ENCODE peak calls at places on chromosomes 13 and 19, in nine cellular contexts. T is naive thymus-derived CD8-positive, alpha-beta T cell; J is CD8-positive, alpha-beta T cell; W is dermis microvascular lymphatic vessel endothelial cell; F is stromal cell of bone marrow; X is NCI-H1930; Y is CD14-positive monocyte; O is stimulated activated CD8-positive, alpha-beta memory T cell treated with anti-CD3 and anti-CD28 coated beads, Interleukin-4, amount 100 ng/mL, for 24 hours; Z is lower leg skin. H is an unnamed sample.

GRCh38 chr13:59425211-59425721 is 738.5 kb downstream of the DIAPH3 start:
- DNase-seq in W (no peak), T (no peak), Y (no peak), O (no peak), J (no peak), F (no peak), Z (no peak), X (no peak), H (peak; percentile 38)

GRCh38 chr19:9032136-9032626 is 22.0 kb upstream of the MUC16 start:
- DNase-seq in Y (no peak), T (no peak), J (no peak), O (no peak), Z (no peak), X (no peak), F (no peak), W (no peak), H (no peak)

GRCh38 chr19:53898680-53899341 is 10.3 kb upstream of the CACNG7 start:
- DNase-seq in F (no peak), Y (no peak), T (no peak), X (no peak), J (no peak), Z (no peak), W (no peak), O (no peak), H (no peak)

GRCh38 chr13:43195551-43195950 is 172.2 kb downstream of the DNAJC15 start:
- DNase-seq in J (no peak), O (no peak), T (no peak), X (no peak), Y (no peak), F (no peak), Z (no peak), W (no peak), H (no peak)

GRCh38 chr13:111044087-111044830 is 70.9 kb upstream of the ARHGEF7 start:
- DNase-seq in Z (peak; percentile 52), O (no peak), J (no peak), Y (no peak), X (no peak), W (no peak), F (no peak), T (no peak), H (no peak)

GRCh38 chr13:34246511-34246910 is 428.6 kb downstream of the RFC3 start:
- DNase-seq in O (no peak), Y (no peak), W (no peak), Z (no peak), F (no peak), J (no peak), T (no peak), X (no peak), H (no peak)

GRCh38 chr13:38743499-38743898 is 56.6 kb downstream of the FREM2 start:
- DNase-seq in W (no peak), O (no peak), Z (no peak), Y (no peak), F (no peak), T (no peak), X (no peak), J (no peak), H (no peak)

GRCh38 chr19:2164020-2164988 is 571 bp downstream of the DOT1L start:
- DNase-seq in Y (no peak), T (no peak), F (no peak), X (no peak), W (no peak), J (no peak), O (no peak), Z (peak; percentile 91), H (no peak)

GRCh38 chr19:38134538-38135149 is 89.4 kb downstream of the DPF1 start:
- DNase-seq in J (peak; percentile 32), Z (no peak), T (peak; percentile 14), Y (no peak), O (no peak), F (peak; percentile 19), W (peak; percentile 22), X (no peak), H (no peak)

GRCh38 chr13:28316841-28317240 is 178.1 kb downstream of the FLT1 start:
- DNase-seq in T (no peak), F (no peak), Y (no peak), Z (no peak), W (no peak), O (no peak), X (no peak), J (no peak), H (no peak)

GRCh38 chr19:4365341-4365740 is 22.0 kb downstream of the MPND start:
- DNase-seq in O (no peak), T (no peak), J (no peak), X (no peak), Y (no peak), F (no peak), Z (peak; percentile 89), W (no peak), H (no peak)

GRCh38 chr19:3136684-3137055 is 837 bp downstream of the GNA15 start:
- DNase-seq in O (no peak), F (no peak), X (no peak), T (no peak), Y (no peak), W (no peak), J (no peak), Z (no peak), H (no peak)

GRCh38 chr19:18477042-18477760 is 39.3 kb upstream of the ISYNA1 start:
- DNase-seq in X (no peak), Y (no peak), T (no peak), O (no peak), J (no peak), F (no peak), W (no peak), Z (no peak), H (no peak)

GRCh38 chr19:17557461-17557860 is 2.0 kb downstream of the COLGALT1 start:
- DNase-seq in X (no peak), F (no peak), O (no peak), W (no peak), J (no peak), Y (peak; percentile 85), T (no peak), Z (no peak), H (no peak)

GRCh38 chr13:110397445-110397844 is 90.4 kb downstream of the COL4A2 start:
- DNase-seq in X (no peak), Z (peak; percentile 85), O (no peak), Y (no peak), T (no peak), W (no peak), J (no peak), F (peak; percentile 75), H (no peak)

GRCh38 chr19:1063030-1063908 is 3.7 kb upstream of the ARHGAP45 start:
- DNase-seq in X (no peak), T (no peak), Z (no peak), O (no peak), F (no peak), Y (peak; percentile 92), J (peak; percentile 59), W (no peak), H (no peak)

GRCh38 chr19:18940791-18941627 is at the start of gene HOMER3:
- DNase-seq in W (no peak), X (peak; percentile 11), T (peak; percentile 72), F (peak; percentile 43), Z (peak; percentile 96), Y (peak; percentile 71), J (peak; percentile 80), O (peak; percentile 64), H (peak; percentile 19)

GRCh38 chr19:45999653-46000121 is 4.4 kb downstream of the CCDC61 start:
- DNase-seq in F (no peak), X (peak; percentile 24), W (no peak), Y (peak; percentile 53), Z (no peak), T (no peak), O (no peak), J (no peak), H (peak; percentile 26)

GRCh38 chr19:5022066-5022860 is 53.4 kb downstream of the KDM4B start:
- DNase-seq in Z (no peak), X (no peak), T (no peak), J (no peak), F (no peak), Y (no peak), W (no peak), O (no peak), H (no peak)

GRCh38 chr13:34521166-34521565 is 420.9 kb upstream of the NBEA start:
- DNase-seq in T (no peak), F (no peak), Y (no peak), O (no peak), W (no peak), X (no peak), J (no peak), Z (no peak), H (no peak)

GRCh38 chr13:66665991-66666390 is 564.1 kb downstream of the PCDH9 start:
- DNase-seq in J (no peak), Y (no peak), F (peak; percentile 96), T (no peak), Z (no peak), O (no peak), W (peak; percentile 2), X (no peak), H (peak; percentile 7)

GRCh38 chr13:52158629-52159158 is 703 bp downstream of the NEK3 start:
- DNase-seq in Y (no peak), W (no peak), Z (peak; percentile 88), O (no peak), T (no peak), X (no peak), J (no peak), F (peak; percentile 22), H (no peak)

GRCh38 chr19:38388310-38389100 is at the start of gene SPRED3:
- DNase-seq in F (no peak), Y (no peak), T (no peak), O (no peak), Z (no peak), J (no peak), X (peak; percentile 75), W (no peak), H (no peak)

GRCh38 chr19:3135961-3136683 is at the start of gene GNA15:
- DNase-seq in F (no peak), J (peak; percentile 35), Y (peak; percentile 79), X (no peak), Z (no peak), T (no peak), O (no peak), W (no peak), H (no peak)

GRCh38 chr19:38848299-38849146 is 1.3 kb downstream of the HNRNPL start:
- DNase-seq in T (no peak), F (no peak), Z (no peak), O (no peak), W (no peak), Y (no peak), X (no peak), J (no peak), H (no peak)

GRCh38 chr19:19696386-19696785 is 27.7 kb downstream of the ZNF101 start:
- DNase-seq in W (no peak), T (no peak), J (no peak), O (no peak), Z (no peak), Y (no peak), X (no peak), F (no peak), H (no peak)

GRCh38 chr13:60109285-60109684 is 54.4 kb downstream of the DIAPH3 start:
- DNase-seq in T (no peak), Y (no peak), W (no peak), F (no peak), Z (no peak), O (no peak), X (no peak), J (no peak), H (no peak)

GRCh38 chr19:11027381-11027780 is 61.9 kb upstream of the LDLR start:
- DNase-seq in Z (no peak), X (no peak), O (no peak), W (no peak), T (no peak), Y (no peak), J (no peak), F (no peak), H (no peak)